ENCODE peak calls at places on chromosomes 12 and 14, in four cellular contexts. G is lower lobe of right lung, S is heart right ventricle, W is small intestine. R is an unnamed sample.
A peak's percentile ranks its signal among the peaks of the same experiment; 100 is the strongest.

GRCh38 chr12:93567174-93567573 is 5.3 kb upstream of the SOCS2 start:
- DNase-seq in G (no peak), S (no peak), W (no peak), R (no peak)

GRCh38 chr12:124795081-124795948 is 68.3 kb downstream of the SCARB1 start:
- DNase-seq in S (no peak), G (no peak), W (no peak), R (no peak)

GRCh38 chr14:69928111-69928523 is 48.9 kb downstream of the SMOC1 start:
- DNase-seq in S (no peak), G (no peak), W (no peak), R (no peak)

GRCh38 chr12:93173178-93173957 is 204.4 kb upstream of the NUDT4 start:
- DNase-seq in S (no peak), W (no peak), G (no peak), R (no peak)

GRCh38 chr12:106276032-106276728 is 26.4 kb upstream of the TCP11L2 start:
- DNase-seq in G (no peak), W (no peak), S (no peak), R (no peak)

GRCh38 chr12:82479511-82479910 is 121.2 kb downstream of the METTL25 start:
- DNase-seq in W (no peak), G (no peak), S (no peak), R (no peak)

GRCh38 chr12:49462103-49462739 is 76.6 kb upstream of the KCNH3 start:
- DNase-seq in W (peak; percentile 21), G (no peak), S (peak; percentile 44), R (no peak)

GRCh38 chr12:110555509-110556406 is 27.4 kb downstream of the PPTC7 start:
- DNase-seq in G (no peak), W (no peak), S (no peak), R (no peak)

GRCh38 chr12:115450710-115451109 is 766.7 kb upstream of the TBX3 start:
- DNase-seq in G (no peak), S (no peak), W (no peak), R (no peak)

GRCh38 chr12:113587720-113588119 is 116.0 kb upstream of the LHX5 start:
- DNase-seq in S (no peak), W (no peak), G (no peak), R (no peak)

GRCh38 chr14:103746706-103747105 is 31.1 kb downstream of the ZFYVE21 start:
- DNase-seq in S (no peak), W (no peak), G (no peak), R (no peak)

GRCh38 chr14:46661728-46662127 is 10.1 kb upstream of the RPL10L start:
- DNase-seq in G (no peak), W (no peak), S (no peak), R (no peak)

GRCh38 chr12:1630827-1631591 is 2.0 kb downstream of the WNT5B start:
- DNase-seq in W (no peak), S (peak; percentile 36), G (no peak), R (no peak)
- H3K4me3 ChIP-seq in W (no peak overlapping the region), S (peak overlapping the region; percentile 31), G (peak overlapping the region; percentile 58), R (peak overlapping the region; percentile 51)

DNA sequence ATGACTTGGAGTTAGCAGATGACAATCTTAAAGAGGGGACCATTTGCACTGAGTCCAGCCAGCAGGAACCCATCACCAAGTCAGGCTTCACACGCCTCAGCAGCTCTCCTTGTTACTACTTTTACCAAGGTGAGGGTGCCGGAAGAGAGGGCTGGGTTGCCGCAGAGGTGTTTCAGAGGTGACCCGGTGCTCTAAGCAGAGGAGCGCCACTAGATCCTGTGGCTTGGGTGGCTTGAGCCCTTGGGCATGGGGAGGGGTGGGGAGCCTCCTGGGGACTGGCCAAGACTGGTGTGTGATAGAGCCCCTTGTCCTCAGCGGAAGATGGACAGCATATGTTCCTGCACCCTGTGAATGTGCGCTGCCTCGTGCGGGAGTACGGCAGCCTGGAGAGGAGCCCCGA is 17.7 kb downstream of the POP5 start:
- DNase-seq in G (no peak), W (no peak), S (no peak), R (no peak)
- H3K36me3 ChIP-seq in G (peaks cover 100% of the 10 kb centered on the region), W (peaks cover 49% of the 10 kb centered on the region), S (peaks cover 100% of the 10 kb centered on the region), R (peaks cover 97% of the 10 kb centered on the region)

DNA sequence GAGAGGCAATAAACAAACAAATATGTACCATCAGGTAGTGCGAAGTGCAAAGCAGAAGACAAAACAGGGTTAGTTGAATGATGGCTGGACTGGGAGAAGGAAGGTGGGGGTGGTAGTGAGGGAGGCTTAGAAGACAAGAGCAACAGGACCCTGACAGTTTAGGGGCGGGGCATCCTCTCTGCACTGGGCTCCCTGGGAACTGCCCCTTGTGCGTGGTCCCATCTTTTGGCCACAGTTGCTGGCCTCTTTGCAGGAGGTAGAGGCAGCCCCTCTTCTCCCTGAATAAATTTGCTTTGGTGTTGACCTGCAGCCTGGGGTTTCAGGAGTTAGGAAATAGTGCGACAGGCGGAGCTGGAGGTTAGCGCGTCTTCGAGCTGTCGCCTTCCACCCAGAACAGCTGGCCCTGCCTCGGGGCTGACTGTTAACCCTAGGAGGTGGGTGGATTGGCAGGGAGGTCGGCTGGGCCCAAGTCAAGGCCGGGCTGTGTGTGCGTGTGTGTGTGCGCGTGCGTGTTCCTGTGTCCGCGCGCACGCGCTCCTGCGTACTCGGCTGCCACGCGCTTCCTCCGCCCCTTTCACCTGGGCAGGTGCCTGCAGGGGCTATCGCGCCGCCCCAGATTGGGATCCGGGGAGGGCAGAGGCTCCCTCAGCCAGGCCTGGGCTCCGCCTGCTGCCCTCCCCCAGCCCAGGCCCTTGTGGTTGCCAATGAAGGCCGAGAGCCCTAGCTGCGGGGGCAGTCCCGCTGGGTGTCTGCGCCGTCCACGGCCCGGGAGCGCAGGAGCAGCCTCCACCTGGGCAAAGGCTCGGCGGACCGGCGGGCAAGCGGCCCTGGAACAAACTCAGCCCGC is 180.8 kb downstream of the ADCK1 start:
- DNase-seq in W (peak; percentile 42), G (peak; percentile 80), S (peak; percentile 17), R (peak; percentile 89)
- H3K27ac ChIP-seq in W (no peak overlapping the region), G (no peak overlapping the region), S (no peak overlapping the region), R (no peak overlapping the region)

GRCh38 chr12:122820838-122821271 is 14.4 kb upstream of the HIP1R start:
- DNase-seq in W (no peak), G (no peak), S (no peak), R (no peak)

GRCh38 chr12:122830517-122831214 is 4.6 kb upstream of the HIP1R start:
- DNase-seq in W (peak; percentile 81), S (no peak), G (no peak), R (no peak)

GRCh38 chr12:122827258-122827657 is 8.0 kb upstream of the HIP1R start:
- DNase-seq in G (no peak), S (no peak), W (peak; percentile 25), R (no peak)

GRCh38 chr12:122823429-122823828 is 11.8 kb upstream of the HIP1R start:
- DNase-seq in S (no peak), W (peak; percentile 91), G (no peak), R (no peak)

GRCh38 chr12:122825773-122826724 is 9.2 kb upstream of the HIP1R start:
- DNase-seq in S (no peak), W (peak; percentile 64), G (peak; percentile 52), R (no peak)
- H3K4me3 ChIP-seq in S (no peak overlapping the region), W (peak overlapping the region; percentile 14), G (peak overlapping the region; percentile 42), R (peak overlapping the region; percentile 36)

DNA sequence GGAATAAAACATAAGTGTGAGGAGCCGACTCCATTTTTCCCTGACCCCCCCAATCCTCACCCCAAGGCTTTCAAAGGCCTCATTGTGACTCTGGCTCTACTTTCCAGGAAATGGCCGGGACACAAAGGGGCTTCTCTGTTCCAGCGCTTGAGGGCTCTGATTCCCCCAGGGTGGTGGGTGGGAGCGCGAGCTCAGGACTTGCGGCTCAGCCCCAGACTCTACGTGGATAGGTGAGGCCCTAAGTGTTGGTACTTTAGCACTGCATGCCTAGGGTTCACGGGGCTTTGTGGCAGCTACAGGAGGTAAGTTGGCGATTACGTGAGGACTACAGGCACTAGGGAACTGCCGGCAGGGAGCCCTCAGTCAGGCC is 547 bp downstream of the CNPY2 start:
- DNase-seq in S (no peak), G (no peak), W (peak; percentile 48), R (no peak)
- H3K36me3 ChIP-seq in S (peaks cover 73% of the 10 kb centered on the region), G (peaks cover 62% of the 10 kb centered on the region), W (peaks cover 2% of the 10 kb centered on the region), R (peaks cover 51% of the 10 kb centered on the region)

GRCh38 chr14:101122855-101123129 is 219.3 kb upstream of the RTL1 start:
- DNase-seq in G (no peak), S (no peak), W (no peak), R (no peak)
- H3K27ac ChIP-seq in G (no peak overlapping the region), S (no peak overlapping the region), W (no peak overlapping the region), R (no peak overlapping the region)

GRCh38 chr14:101558739-101559240 is 2.5 kb upstream of the DIO3 start:
- DNase-seq in W (no peak), G (peak; percentile 10), S (no peak), R (no peak)
- H3K4me3 ChIP-seq in W (no peak overlapping the region), G (peak overlapping the region; percentile 58), S (no peak overlapping the region), R (peak overlapping the region; percentile 51)

GRCh38 chr14:102046337-102047278 is 40.2 kb downstream of the HSP90AA1 start:
- DNase-seq in S (peak; percentile 81), W (peak; percentile 92), G (peak; percentile 84), R (peak; percentile 88)
- H3K36me3 ChIP-seq in S (peaks cover 99% of the 10 kb centered on the region), W (peaks cover 38% of the 10 kb centered on the region), G (peaks cover 100% of the 10 kb centered on the region), R (peaks cover 97% of the 10 kb centered on the region)

GRCh38 chr14:101821528-101821927 is 60.0 kb downstream of the PPP2R5C start:
- DNase-seq in G (no peak), W (no peak), S (no peak), R (no peak)
- H3K27ac ChIP-seq in G (peak overlapping the region; percentile 51), W (peak overlapping the region; percentile 83), S (no peak overlapping the region), R (no peak overlapping the region)

DNA sequence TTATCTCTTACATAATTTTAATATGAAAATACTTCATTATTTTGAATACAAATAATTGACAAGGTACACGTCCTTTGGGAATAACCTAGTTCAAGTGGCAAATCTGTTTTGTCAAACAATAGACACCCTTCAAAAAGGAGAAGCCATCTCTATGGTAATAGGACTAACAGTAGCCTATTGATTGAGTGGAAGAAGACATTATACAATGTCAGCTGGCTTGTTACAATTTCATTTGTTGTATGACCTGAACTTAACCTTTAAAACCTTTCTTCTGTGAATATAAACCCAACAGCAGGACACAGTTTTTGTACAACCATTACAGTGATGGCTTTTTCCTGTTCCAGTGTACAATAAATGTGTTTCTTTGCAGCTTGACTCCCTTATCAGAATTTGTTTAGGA is 8.1 kb downstream of the TMEM260 start:
- DNase-seq in S (no peak), G (no peak), W (no peak), R (no peak)
- H3K4me3 ChIP-seq in S (no peak overlapping the region), G (no peak overlapping the region), W (no peak overlapping the region), R (no peak overlapping the region)

R was measured in upper lobe of right lung.